ENCODE peak calls at places on chromosome 17, in four cellular contexts. One of them, this sample, is unnamed.

GRCh38 chr17:79741751-79742588 is 11.2 kb downstream of the ENPP7 start:
- DNase-seq in transverse colon: peak; percentile 75
- DNase-seq in HTR-8/SVneo: peak; percentile 85
- DNase-seq in activated gamma-delta T cell treated with anti-CD3 and anti-CD28 coated beads, Interleukin-2, amount 50 U/mL, for 16 hours: peak; percentile 58
- DNase-seq in this sample: no peak

GRCh38 chr17:36196099-36196496 is 460 bp downstream of the CCL3L1 start:
- DNase-seq in HTR-8/SVneo: no peak
- DNase-seq in transverse colon: no peak
- DNase-seq in activated gamma-delta T cell treated with anti-CD3 and anti-CD28 coated beads, Interleukin-2, amount 50 U/mL, for 16 hours: no peak
- DNase-seq in this sample: no peak

GRCh38 chr17:81599719-81600486 is 37.0 kb downstream of the NPLOC4 start:
- DNase-seq in HTR-8/SVneo: no peak
- DNase-seq in activated gamma-delta T cell treated with anti-CD3 and anti-CD28 coated beads, Interleukin-2, amount 50 U/mL, for 16 hours: no peak
- DNase-seq in transverse colon: peak; percentile 14
- DNase-seq in this sample: no peak

GRCh38 chr17:7837375-7838290 is 3.6 kb downstream of the KDM6B start:
- DNase-seq in activated gamma-delta T cell treated with anti-CD3 and anti-CD28 coated beads, Interleukin-2, amount 50 U/mL, for 16 hours: no peak
- DNase-seq in HTR-8/SVneo: no peak
- DNase-seq in transverse colon: no peak
- DNase-seq in this sample: no peak

GRCh38 chr17:63698381-63698885 is 1.5 kb downstream of the LIMD2 start:
- DNase-seq in activated gamma-delta T cell treated with anti-CD3 and anti-CD28 coated beads, Interleukin-2, amount 50 U/mL, for 16 hours: no peak
- DNase-seq in HTR-8/SVneo: no peak
- DNase-seq in transverse colon: no peak
- DNase-seq in this sample: no peak

GRCh38 chr17:17557796-17558195 is 33.7 kb downstream of the PEMT start:
- DNase-seq in transverse colon: no peak
- DNase-seq in activated gamma-delta T cell treated with anti-CD3 and anti-CD28 coated beads, Interleukin-2, amount 50 U/mL, for 16 hours: no peak
- DNase-seq in HTR-8/SVneo: no peak
- DNase-seq in this sample: no peak

GRCh38 chr17:29390856-29391631 is 881 bp downstream of the TAOK1 start:
- DNase-seq in HTR-8/SVneo: no peak
- DNase-seq in activated gamma-delta T cell treated with anti-CD3 and anti-CD28 coated beads, Interleukin-2, amount 50 U/mL, for 16 hours: no peak
- DNase-seq in transverse colon: peak; percentile 25
- DNase-seq in this sample: no peak

GRCh38 chr17:77786740-77787505 is 171.6 kb upstream of the TNRC6C start:
- DNase-seq in HTR-8/SVneo: no peak
- DNase-seq in activated gamma-delta T cell treated with anti-CD3 and anti-CD28 coated beads, Interleukin-2, amount 50 U/mL, for 16 hours: no peak
- DNase-seq in transverse colon: no peak
- DNase-seq in this sample: no peak

GRCh38 chr17:12522743-12523181 is 142.9 kb upstream of the MYOCD start:
- DNase-seq in HTR-8/SVneo: peak; percentile 57
- DNase-seq in transverse colon: peak; percentile 51
- DNase-seq in activated gamma-delta T cell treated with anti-CD3 and anti-CD28 coated beads, Interleukin-2, amount 50 U/mL, for 16 hours: no peak
- DNase-seq in this sample: no peak

GRCh38 chr17:76667786-76668453 is 24.4 kb upstream of the ST6GALNAC1 start:
- DNase-seq in HTR-8/SVneo: no peak
- DNase-seq in activated gamma-delta T cell treated with anti-CD3 and anti-CD28 coated beads, Interleukin-2, amount 50 U/mL, for 16 hours: no peak
- DNase-seq in transverse colon: no peak
- DNase-seq in this sample: no peak

GRCh38 chr17:29073520-29073919 is 30.6 kb downstream of the PIPOX start:
- DNase-seq in transverse colon: no peak
- DNase-seq in activated gamma-delta T cell treated with anti-CD3 and anti-CD28 coated beads, Interleukin-2, amount 50 U/mL, for 16 hours: no peak
- DNase-seq in HTR-8/SVneo: no peak
- DNase-seq in this sample: no peak

GRCh38 chr17:9878791-9879525 is 26.1 kb downstream of the RCVRN start:
- DNase-seq in HTR-8/SVneo: no peak
- DNase-seq in transverse colon: no peak
- DNase-seq in activated gamma-delta T cell treated with anti-CD3 and anti-CD28 coated beads, Interleukin-2, amount 50 U/mL, for 16 hours: no peak
- DNase-seq in this sample: peak; percentile 61

GRCh38 chr17:72825218-72825617 is 267.3 kb downstream of the SLC39A11 start:
- DNase-seq in HTR-8/SVneo: no peak
- DNase-seq in transverse colon: no peak
- DNase-seq in activated gamma-delta T cell treated with anti-CD3 and anti-CD28 coated beads, Interleukin-2, amount 50 U/mL, for 16 hours: no peak
- DNase-seq in this sample: no peak

GRCh38 chr17:9900019-9900594 is 5.0 kb downstream of the RCVRN start:
- DNase-seq in transverse colon: no peak
- DNase-seq in HTR-8/SVneo: no peak
- DNase-seq in activated gamma-delta T cell treated with anti-CD3 and anti-CD28 coated beads, Interleukin-2, amount 50 U/mL, for 16 hours: no peak
- DNase-seq in this sample: no peak

GRCh38 chr17:7992924-7993323 is 9.5 kb upstream of the GUCY2D start:
- DNase-seq in transverse colon: no peak
- DNase-seq in HTR-8/SVneo: no peak
- DNase-seq in activated gamma-delta T cell treated with anti-CD3 and anti-CD28 coated beads, Interleukin-2, amount 50 U/mL, for 16 hours: no peak
- DNase-seq in this sample: no peak

GRCh38 chr17:74078363-74078762 is 125.1 kb upstream of the RPL38 start:
- DNase-seq in HTR-8/SVneo: no peak
- DNase-seq in activated gamma-delta T cell treated with anti-CD3 and anti-CD28 coated beads, Interleukin-2, amount 50 U/mL, for 16 hours: no peak
- DNase-seq in transverse colon: no peak
- DNase-seq in this sample: no peak

GRCh38 chr17:3475812-3476686 is at the start of gene ASPA:
- DNase-seq in activated gamma-delta T cell treated with anti-CD3 and anti-CD28 coated beads, Interleukin-2, amount 50 U/mL, for 16 hours: no peak
- DNase-seq in transverse colon: no peak
- DNase-seq in HTR-8/SVneo: no peak
- DNase-seq in this sample: no peak

GRCh38 chr17:60939318-60939717 is 261.7 kb downstream of the BCAS3 start:
- DNase-seq in activated gamma-delta T cell treated with anti-CD3 and anti-CD28 coated beads, Interleukin-2, amount 50 U/mL, for 16 hours: no peak
- DNase-seq in HTR-8/SVneo: no peak
- DNase-seq in transverse colon: no peak
- DNase-seq in this sample: no peak

GRCh38 chr17:77708049-77708448 is 250.5 kb upstream of the TNRC6C start:
- DNase-seq in activated gamma-delta T cell treated with anti-CD3 and anti-CD28 coated beads, Interleukin-2, amount 50 U/mL, for 16 hours: no peak
- DNase-seq in HTR-8/SVneo: no peak
- DNase-seq in transverse colon: no peak
- DNase-seq in this sample: no peak

GRCh38 chr17:17843096-17843495 is 6.3 kb upstream of the SREBF1 start:
- DNase-seq in activated gamma-delta T cell treated with anti-CD3 and anti-CD28 coated beads, Interleukin-2, amount 50 U/mL, for 16 hours: no peak
- DNase-seq in transverse colon: no peak
- DNase-seq in HTR-8/SVneo: no peak
- DNase-seq in this sample: no peak

GRCh38 chr17:77098884-77099545 is 41.8 kb upstream of the SEC14L1 start:
- DNase-seq in transverse colon: peak; percentile 37
- DNase-seq in activated gamma-delta T cell treated with anti-CD3 and anti-CD28 coated beads, Interleukin-2, amount 50 U/mL, for 16 hours: no peak
- DNase-seq in HTR-8/SVneo: peak; percentile 59
- DNase-seq in this sample: no peak

GRCh38 chr17:42845918-42846593 is 1.7 kb downstream of the AOC2 start:
- DNase-seq in transverse colon: no peak
- DNase-seq in HTR-8/SVneo: no peak
- DNase-seq in activated gamma-delta T cell treated with anti-CD3 and anti-CD28 coated beads, Interleukin-2, amount 50 U/mL, for 16 hours: no peak
- DNase-seq in this sample: no peak

GRCh38 chr17:72166040-72166439 is 45.2 kb downstream of the SOX9 start:
- DNase-seq in transverse colon: no peak
- DNase-seq in HTR-8/SVneo: no peak
- DNase-seq in activated gamma-delta T cell treated with anti-CD3 and anti-CD28 coated beads, Interleukin-2, amount 50 U/mL, for 16 hours: no peak
- DNase-seq in this sample: no peak

GRCh38 chr17:40503154-40503553 is 1.7 kb upstream of the TNS4 start:
- DNase-seq in transverse colon: no peak
- DNase-seq in HTR-8/SVneo: no peak
- DNase-seq in activated gamma-delta T cell treated with anti-CD3 and anti-CD28 coated beads, Interleukin-2, amount 50 U/mL, for 16 hours: no peak
- DNase-seq in this sample: no peak

GRCh38 chr17:48254896-48255295 is 147.3 kb downstream of the SNX11 start:
- DNase-seq in activated gamma-delta T cell treated with anti-CD3 and anti-CD28 coated beads, Interleukin-2, amount 50 U/mL, for 16 hours: no peak
- DNase-seq in HTR-8/SVneo: no peak
- DNase-seq in transverse colon: no peak
- DNase-seq in this sample: no peak

GRCh38 chr17:16945513-16946201 is 26.3 kb downstream of the TNFRSF13B start:
- DNase-seq in activated gamma-delta T cell treated with anti-CD3 and anti-CD28 coated beads, Interleukin-2, amount 50 U/mL, for 16 hours: no peak
- DNase-seq in HTR-8/SVneo: no peak
- DNase-seq in transverse colon: no peak
- DNase-seq in this sample: no peak

GRCh38 chr17:38746004-38746892 is 1.9 kb downstream of the PCGF2 start:
- DNase-seq in HTR-8/SVneo: no peak
- DNase-seq in activated gamma-delta T cell treated with anti-CD3 and anti-CD28 coated beads, Interleukin-2, amount 50 U/mL, for 16 hours: no peak
- DNase-seq in transverse colon: no peak
- DNase-seq in this sample: no peak

GRCh38 chr17:64998436-64999190 is 57.9 kb downstream of the GNA13 start:
- DNase-seq in transverse colon: no peak
- DNase-seq in HTR-8/SVneo: no peak
- DNase-seq in activated gamma-delta T cell treated with anti-CD3 and anti-CD28 coated beads, Interleukin-2, amount 50 U/mL, for 16 hours: no peak
- DNase-seq in this sample: no peak

GRCh38 chr17:77210946-77211541 is 70.3 kb downstream of the SEC14L1 start:
- DNase-seq in activated gamma-delta T cell treated with anti-CD3 and anti-CD28 coated beads, Interleukin-2, amount 50 U/mL, for 16 hours: no peak
- DNase-seq in transverse colon: no peak
- DNase-seq in HTR-8/SVneo: no peak
- DNase-seq in this sample: no peak

GRCh38 chr17:81566461-81567126 is 14.4 kb upstream of the FAAP100 start:
- DNase-seq in activated gamma-delta T cell treated with anti-CD3 and anti-CD28 coated beads, Interleukin-2, amount 50 U/mL, for 16 hours: no peak
- DNase-seq in HTR-8/SVneo: peak; percentile 85
- DNase-seq in transverse colon: peak; percentile 73
- DNase-seq in this sample: peak; percentile 81

GRCh38 chr17:39156491-39156890 is 5.1 kb upstream of the PLXDC1 start:
- DNase-seq in activated gamma-delta T cell treated with anti-CD3 and anti-CD28 coated beads, Interleukin-2, amount 50 U/mL, for 16 hours: no peak
- DNase-seq in HTR-8/SVneo: no peak
- DNase-seq in transverse colon: no peak
- DNase-seq in this sample: no peak

GRCh38 chr17:44906010-44906646 is 6.9 kb upstream of the EFTUD2 start:
- DNase-seq in transverse colon: no peak
- DNase-seq in HTR-8/SVneo: peak; percentile 96
- DNase-seq in activated gamma-delta T cell treated with anti-CD3 and anti-CD28 coated beads, Interleukin-2, amount 50 U/mL, for 16 hours: no peak
- DNase-seq in this sample: peak; percentile 51

GRCh38 chr17:50967795-50968194 is 101.6 kb upstream of the TOB1 start:
- DNase-seq in transverse colon: no peak
- DNase-seq in activated gamma-delta T cell treated with anti-CD3 and anti-CD28 coated beads, Interleukin-2, amount 50 U/mL, for 16 hours: no peak
- DNase-seq in HTR-8/SVneo: no peak
- DNase-seq in this sample: no peak

This sample was measured in PC-9.